ENCODE peak calls at places on chromosome 15, in eight cellular contexts. One of them, this sample, is unnamed. For H3K9me3, the result is how much of the 10 kb centered on the place peaks cover.

GRCh38 chr15:96177279-96177678 is 153.2 kb upstream of the NR2F2 start:
- DNase-seq in heart left ventricle: no peak
- DNase-seq in lower lobe of right lung: no peak
- DNase-seq in GM23248: peak
- DNase-seq in astrocyte: peak
- DNase-seq in left ventricle myocardium inferior: no peak
- DNase-seq in IMR-90: no peak
- DNase-seq in right cardiac atrium: no peak
- DNase-seq in this sample: no peak

GRCh38 chr15:58873267-58873666 is 60.2 kb downstream of the SLTM start:
- DNase-seq in heart left ventricle: no peak
- DNase-seq in lower lobe of right lung: no peak
- DNase-seq in GM23248: peak
- DNase-seq in astrocyte: peak
- DNase-seq in left ventricle myocardium inferior: no peak
- DNase-seq in IMR-90: peak
- DNase-seq in right cardiac atrium: no peak
- DNase-seq in this sample: no peak

GRCh38 chr15:57647791-57648130 is 56.1 kb downstream of the MYZAP start:
- DNase-seq in heart left ventricle: peak
- DNase-seq in lower lobe of right lung: no peak
- DNase-seq in GM23248: peak
- DNase-seq in astrocyte: peak
- DNase-seq in left ventricle myocardium inferior: no peak
- DNase-seq in IMR-90: peak
- DNase-seq in right cardiac atrium: peak
- DNase-seq in this sample: no peak

GRCh38 chr15:58517252-58517681 is 85.5 kb downstream of the LIPC start:
- DNase-seq in heart left ventricle: no peak
- DNase-seq in lower lobe of right lung: no peak
- DNase-seq in GM23248: no peak
- DNase-seq in astrocyte: no peak
- DNase-seq in left ventricle myocardium inferior: no peak
- DNase-seq in IMR-90: no peak
- DNase-seq in right cardiac atrium: no peak
- DNase-seq in this sample: no peak

GRCh38 chr15:74788716-74789151 is 6.9 kb downstream of the CSK start:
- DNase-seq in heart left ventricle: no peak
- DNase-seq in lower lobe of right lung: no peak
- DNase-seq in GM23248: no peak
- DNase-seq in astrocyte: no peak
- DNase-seq in left ventricle myocardium inferior: no peak
- DNase-seq in IMR-90: no peak
- DNase-seq in right cardiac atrium: no peak
- DNase-seq in this sample: no peak

GRCh38 chr15:29446480-29446879 is 176.9 kb upstream of the NSMCE3 start:
- DNase-seq in heart left ventricle: no peak
- DNase-seq in lower lobe of right lung: no peak
- DNase-seq in GM23248: no peak
- DNase-seq in astrocyte: no peak
- DNase-seq in left ventricle myocardium inferior: no peak
- DNase-seq in IMR-90: no peak
- DNase-seq in right cardiac atrium: no peak
- DNase-seq in this sample: no peak

GRCh38 chr15:75123395-75123794 is 78.3 kb upstream of the C15orf39 start:
- DNase-seq in heart left ventricle: no peak
- DNase-seq in lower lobe of right lung: no peak
- DNase-seq in GM23248: peak
- DNase-seq in astrocyte: peak
- DNase-seq in left ventricle myocardium inferior: no peak
- DNase-seq in IMR-90: peak
- DNase-seq in right cardiac atrium: no peak
- DNase-seq in this sample: no peak

GRCh38 chr15:33581032-33581431 is 270.3 kb downstream of the RYR3 start:
- DNase-seq in heart left ventricle: no peak
- DNase-seq in lower lobe of right lung: no peak
- DNase-seq in GM23248: peak
- DNase-seq in astrocyte: peak
- DNase-seq in left ventricle myocardium inferior: no peak
- DNase-seq in IMR-90: peak
- DNase-seq in right cardiac atrium: no peak
- DNase-seq in this sample: no peak

GRCh38 chr15:47386459-47386858 is 330.8 kb upstream of the SEMA6D start:
- DNase-seq in heart left ventricle: no peak
- DNase-seq in lower lobe of right lung: no peak
- DNase-seq in GM23248: no peak
- DNase-seq in astrocyte: no peak
- DNase-seq in left ventricle myocardium inferior: no peak
- DNase-seq in IMR-90: no peak
- DNase-seq in right cardiac atrium: no peak
- DNase-seq in this sample: no peak

GRCh38 chr15:43516185-43516584 is 1.2 kb upstream of the MAP1A start:
- DNase-seq in heart left ventricle: peak
- DNase-seq in lower lobe of right lung: no peak
- DNase-seq in GM23248: peak
- DNase-seq in astrocyte: no peak
- DNase-seq in left ventricle myocardium inferior: peak
- DNase-seq in IMR-90: no peak
- DNase-seq in right cardiac atrium: peak
- DNase-seq in this sample: no peak

GRCh38 chr15:51737538-51738305 is at the start of gene LYSMD2:
- DNase-seq in heart left ventricle: peak
- DNase-seq in lower lobe of right lung: peak
- DNase-seq in GM23248: peak
- DNase-seq in astrocyte: no peak
- DNase-seq in left ventricle myocardium inferior: peak
- DNase-seq in IMR-90: peak
- DNase-seq in right cardiac atrium: peak
- DNase-seq in this sample: peak

GRCh38 chr15:75025102-75025501 is 1.7 kb downstream of the PPCDC start:
- DNase-seq in heart left ventricle: no peak
- DNase-seq in lower lobe of right lung: no peak
- DNase-seq in GM23248: no peak
- DNase-seq in astrocyte: no peak
- DNase-seq in left ventricle myocardium inferior: no peak
- DNase-seq in IMR-90: no peak
- DNase-seq in right cardiac atrium: no peak
- DNase-seq in this sample: no peak

GRCh38 chr15:52334491-52335160 is 39.0 kb upstream of the MYO5C start:
- DNase-seq in heart left ventricle: no peak
- DNase-seq in lower lobe of right lung: no peak
- DNase-seq in GM23248: peak
- DNase-seq in astrocyte: no peak
- DNase-seq in left ventricle myocardium inferior: no peak
- DNase-seq in IMR-90: peak
- DNase-seq in right cardiac atrium: no peak
- DNase-seq in this sample: no peak

GRCh38 chr15:89307046-89307587 is 27.5 kb downstream of the POLG start:
- DNase-seq in heart left ventricle: no peak
- DNase-seq in lower lobe of right lung: no peak
- DNase-seq in GM23248: peak
- DNase-seq in astrocyte: peak
- DNase-seq in left ventricle myocardium inferior: no peak
- DNase-seq in IMR-90: peak
- DNase-seq in right cardiac atrium: no peak
- DNase-seq in this sample: no peak

GRCh38 chr15:70508561-70509281 is 254.6 kb downstream of the UACA start:
- DNase-seq in heart left ventricle: no peak
- DNase-seq in lower lobe of right lung: peak
- DNase-seq in GM23248: peak
- DNase-seq in astrocyte: peak
- DNase-seq in left ventricle myocardium inferior: no peak
- DNase-seq in IMR-90: peak
- DNase-seq in right cardiac atrium: no peak
- DNase-seq in this sample: no peak

GRCh38 chr15:100533934-100534333 is 5.2 kb upstream of the CERS3 start:
- DNase-seq in heart left ventricle: no peak
- DNase-seq in lower lobe of right lung: no peak
- DNase-seq in GM23248: no peak
- DNase-seq in astrocyte: no peak
- DNase-seq in left ventricle myocardium inferior: no peak
- DNase-seq in IMR-90: no peak
- DNase-seq in right cardiac atrium: no peak
- DNase-seq in this sample: no peak

GRCh38 chr15:68319997-68320396 is 42.5 kb downstream of the FEM1B start:
- DNase-seq in heart left ventricle: no peak
- DNase-seq in lower lobe of right lung: no peak
- DNase-seq in GM23248: no peak
- DNase-seq in astrocyte: no peak
- DNase-seq in left ventricle myocardium inferior: no peak
- DNase-seq in IMR-90: no peak
- DNase-seq in right cardiac atrium: no peak
- DNase-seq in this sample: no peak

GRCh38 chr15:67133738-67134576 is 68.6 kb downstream of the SMAD3 start:
- DNase-seq in heart left ventricle: no peak
- DNase-seq in lower lobe of right lung: no peak
- DNase-seq in GM23248: peak
- DNase-seq in astrocyte: peak
- DNase-seq in left ventricle myocardium inferior: no peak
- DNase-seq in IMR-90: peak
- DNase-seq in right cardiac atrium: no peak
- DNase-seq in this sample: no peak

GRCh38 chr15:88166330-88166993 is 90.1 kb downstream of the NTRK3 start:
- DNase-seq in heart left ventricle: no peak
- DNase-seq in lower lobe of right lung: no peak
- DNase-seq in GM23248: peak
- DNase-seq in astrocyte: peak
- DNase-seq in left ventricle myocardium inferior: no peak
- DNase-seq in IMR-90: no peak
- DNase-seq in right cardiac atrium: no peak
- DNase-seq in this sample: no peak

GRCh38 chr15:47124430-47125102 is 592.7 kb upstream of the SEMA6D start:
- DNase-seq in heart left ventricle: no peak
- DNase-seq in lower lobe of right lung: no peak
- DNase-seq in GM23248: no peak
- DNase-seq in astrocyte: no peak
- DNase-seq in left ventricle myocardium inferior: no peak
- DNase-seq in IMR-90: no peak
- DNase-seq in right cardiac atrium: no peak
- DNase-seq in this sample: no peak

GRCh38 chr15:34318277-34319079 is 19.1 kb downstream of the SLC12A6 start:
- DNase-seq in heart left ventricle: peak
- DNase-seq in lower lobe of right lung: peak
- DNase-seq in GM23248: peak
- DNase-seq in astrocyte: peak
- DNase-seq in left ventricle myocardium inferior: peak
- DNase-seq in IMR-90: peak
- DNase-seq in right cardiac atrium: peak
- DNase-seq in this sample: peak

GRCh38 chr15:89673162-89673506 is 6.0 kb downstream of the PLIN1 start:
- DNase-seq in heart left ventricle: no peak
- DNase-seq in lower lobe of right lung: no peak
- DNase-seq in GM23248: peak
- DNase-seq in astrocyte: no peak
- DNase-seq in left ventricle myocardium inferior: no peak
- DNase-seq in IMR-90: no peak
- DNase-seq in right cardiac atrium: no peak
- DNase-seq in this sample: peak

GRCh38 chr15:48002772-48003171 is 118.0 kb upstream of the SLC24A5 start:
- DNase-seq in heart left ventricle: no peak
- DNase-seq in lower lobe of right lung: no peak
- DNase-seq in GM23248: no peak
- DNase-seq in astrocyte: no peak
- DNase-seq in left ventricle myocardium inferior: no peak
- DNase-seq in IMR-90: no peak
- DNase-seq in right cardiac atrium: no peak
- DNase-seq in this sample: no peak

DNA sequence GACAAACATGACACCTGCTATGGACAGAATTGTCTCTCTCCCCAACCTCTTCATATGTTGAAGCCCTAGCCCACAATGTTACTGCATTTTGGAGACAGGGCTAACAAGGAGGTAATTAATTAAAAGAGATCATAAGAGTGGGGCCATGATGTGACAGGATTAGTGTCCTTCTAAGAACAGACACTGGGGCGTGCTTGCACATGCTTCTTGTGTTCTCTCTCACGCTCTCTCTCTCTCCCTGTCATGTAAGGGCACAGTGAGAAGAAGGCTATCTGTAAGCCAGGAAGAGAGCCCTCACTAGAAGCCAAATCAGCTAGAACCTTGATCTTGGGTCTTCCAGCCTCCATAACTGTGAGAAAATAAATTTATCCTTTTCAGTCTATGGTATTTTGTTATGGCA is 56.0 kb upstream of the TSPAN3 start:
- DNase-seq in heart left ventricle: no peak
- DNase-seq in lower lobe of right lung: no peak
- DNase-seq in GM23248: no peak
- DNase-seq in astrocyte: no peak
- DNase-seq in left ventricle myocardium inferior: no peak
- DNase-seq in IMR-90: no peak
- DNase-seq in right cardiac atrium: no peak
- DNase-seq in this sample: peak
- H3K27ac ChIP-seq in heart left ventricle: no peak
- H3K27ac ChIP-seq in lower lobe of right lung: no peak
- H3K27ac ChIP-seq in GM23248: no peak
- H3K27ac ChIP-seq in astrocyte: no peak
- H3K27ac ChIP-seq in left ventricle myocardium inferior: peak
- H3K27ac ChIP-seq in IMR-90: no peak
- H3K27ac ChIP-seq in right cardiac atrium: peak
- H3K27ac ChIP-seq in this sample: peak

DNA sequence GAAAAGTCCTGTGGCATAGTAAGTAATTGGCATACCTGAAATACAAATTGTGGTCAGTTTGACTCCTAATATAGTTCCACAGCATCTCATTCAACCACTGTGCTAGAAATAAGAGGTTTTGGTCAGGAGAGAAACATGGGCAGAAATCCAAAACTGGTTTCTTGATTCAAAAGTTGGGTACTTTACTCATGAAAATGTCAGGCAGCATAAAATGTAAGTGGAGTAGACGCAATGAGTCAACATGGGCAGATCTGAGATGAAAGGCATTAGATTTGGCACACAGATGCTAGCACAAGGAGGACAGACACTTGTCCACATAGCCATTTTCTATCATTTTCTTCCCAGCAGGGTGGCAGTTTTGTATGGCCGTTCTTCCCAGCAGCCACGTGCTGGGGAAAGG is 255.8 kb upstream of the CDIN1 start:
- DNase-seq in heart left ventricle: no peak
- DNase-seq in lower lobe of right lung: no peak
- DNase-seq in GM23248: peak
- DNase-seq in astrocyte: peak
- DNase-seq in left ventricle myocardium inferior: no peak
- DNase-seq in IMR-90: no peak
- DNase-seq in right cardiac atrium: no peak
- DNase-seq in this sample: no peak
- H3K4me3 ChIP-seq in heart left ventricle: no peak
- H3K4me3 ChIP-seq in lower lobe of right lung: no peak
- H3K4me3 ChIP-seq in GM23248: no peak
- H3K4me3 ChIP-seq in astrocyte: no peak
- H3K4me3 ChIP-seq in left ventricle myocardium inferior: no peak
- H3K4me3 ChIP-seq in IMR-90: no peak
- H3K4me3 ChIP-seq in right cardiac atrium: no peak
- H3K4me3 ChIP-seq in this sample: no peak

GRCh38 chr15:85831415-85832113 is 36.8 kb upstream of the KLHL25 start:
- DNase-seq in heart left ventricle: peak
- DNase-seq in lower lobe of right lung: no peak
- DNase-seq in GM23248: peak
- DNase-seq in astrocyte: peak
- DNase-seq in left ventricle myocardium inferior: peak
- DNase-seq in IMR-90: peak
- DNase-seq in right cardiac atrium: peak
- DNase-seq in this sample: peak
- H3K9me3 ChIP-seq in heart left ventricle: under half
- H3K9me3 ChIP-seq in lower lobe of right lung: under half
- H3K9me3 ChIP-seq in GM23248: under half
- H3K9me3 ChIP-seq in astrocyte: under half
- H3K9me3 ChIP-seq in left ventricle myocardium inferior: under half
- H3K9me3 ChIP-seq in IMR-90: under half
- H3K9me3 ChIP-seq in right cardiac atrium: under half
- H3K9me3 ChIP-seq in this sample: under half

GRCh38 chr15:64096486-64097431 is 977 bp downstream of the SNX1 start:
- DNase-seq in heart left ventricle: peak
- DNase-seq in lower lobe of right lung: no peak
- DNase-seq in GM23248: peak
- DNase-seq in astrocyte: peak
- DNase-seq in left ventricle myocardium inferior: no peak
- DNase-seq in IMR-90: peak
- DNase-seq in right cardiac atrium: no peak
- DNase-seq in this sample: no peak
- H3K27ac ChIP-seq in heart left ventricle: peak
- H3K27ac ChIP-seq in lower lobe of right lung: peak
- H3K27ac ChIP-seq in GM23248: peak
- H3K27ac ChIP-seq in astrocyte: peak
- H3K27ac ChIP-seq in left ventricle myocardium inferior: peak
- H3K27ac ChIP-seq in IMR-90: peak
- H3K27ac ChIP-seq in right cardiac atrium: peak
- H3K27ac ChIP-seq in this sample: peak